ENCODE peak calls at places on chromosomes 4 and X, in five cellular contexts. S is body of pancreas, A is right atrium auricular region, Z is Peyer's patch, V is stomach. Q is an unnamed sample. For H3K9me3 and H3K4me1, the result is how much of the 10 kb centered on the place peaks cover.

GRCh38 chr4:56371426-56372220 is 15.7 kb downstream of the AASDH start:
- DNase-seq in S (no peak), A (no peak), Z (no peak), V (no peak), Q (no peak)

GRCh38 chr4:47118192-47118879 is 87.0 kb downstream of the GABRB1 start:
- DNase-seq in S (no peak), A (no peak), Z (no peak), V (no peak), Q (no peak)

GRCh38 chr4:170674176-170674575 is 584.4 kb upstream of the AADAT start:
- DNase-seq in S (no peak), A (no peak), Z (no peak), V (no peak), Q (no peak)

GRCh38 chr4:10020871-10021676 is at the start of gene SLC2A9:
- DNase-seq in S (no peak), A (peak), Z (no peak), V (no peak), Q (no peak)

GRCh38 chrX:133640161-133641015 is 225.1 kb upstream of the GPC4 start:
- DNase-seq in S (no peak), A (no peak), Z (no peak), V (no peak), Q (no peak)

GRCh38 chr4:120812216-120812615 is 110.3 kb downstream of the PRDM5 start:
- DNase-seq in S (no peak), A (no peak), Z (no peak), V (no peak), Q (no peak)

GRCh38 chrX:49876750-49877149 is 2.5 kb upstream of the USP27X start:
- DNase-seq in S (no peak), A (no peak), Z (no peak), V (no peak), Q (no peak)

GRCh38 chrX:39957816-39958561 is 139.8 kb downstream of the BCOR start:
- DNase-seq in S (no peak), A (no peak), Z (no peak), V (no peak), Q (no peak)

GRCh38 chr4:151347490-151347889 is 22.1 kb upstream of the SH3D19 start:
- DNase-seq in S (no peak), A (no peak), Z (no peak), V (no peak), Q (no peak)

GRCh38 chr4:152708361-152708760 is 28.6 kb upstream of the TMEM154 start:
- DNase-seq in S (no peak), A (no peak), Z (no peak), V (no peak), Q (no peak)

GRCh38 chr4:159248383-159249178 is 145.7 kb downstream of the RAPGEF2 start:
- DNase-seq in S (no peak), A (no peak), Z (no peak), V (no peak), Q (no peak)

GRCh38 chr4:16692021-16692420 is 206.4 kb downstream of the LDB2 start:
- DNase-seq in S (no peak), A (no peak), Z (no peak), V (no peak), Q (no peak)

GRCh38 chr4:187393546-187394344 is 601.8 kb upstream of the ZFP42 start:
- DNase-seq in S (no peak), A (no peak), Z (no peak), V (no peak), Q (no peak)

GRCh38 chrX:30570505-30570904 is 7.1 kb downstream of the TASL start:
- DNase-seq in S (no peak), A (no peak), Z (no peak), V (no peak), Q (no peak)

GRCh38 chr4:70544279-70544870 is 26.0 kb downstream of the AMTN start:
- DNase-seq in S (no peak), A (no peak), Z (no peak), V (no peak), Q (no peak)

GRCh38 chr4:159382875-159383568 is 280.1 kb downstream of the RAPGEF2 start:
- DNase-seq in S (no peak), A (no peak), Z (no peak), V (no peak), Q (peak)

GRCh38 chr4:44025376-44026020 is 423.1 kb downstream of the KCTD8 start:
- DNase-seq in S (no peak), A (no peak), Z (no peak), V (no peak), Q (no peak)

GRCh38 chr4:18669390-18669789 is 647.8 kb upstream of the LCORL start:
- DNase-seq in S (no peak), A (no peak), Z (no peak), V (no peak), Q (no peak)

GRCh38 chr4:115596265-115597001 is 483.0 kb upstream of the NDST4 start:
- DNase-seq in S (no peak), A (no peak), Z (no peak), V (no peak), Q (no peak)

GRCh38 chrX:141469469-141469868 is 115.1 kb downstream of the SPANXA1 start:
- DNase-seq in S (no peak), A (no peak), Z (no peak), V (no peak), Q (no peak)

GRCh38 chr4:39353478-39354177 is 12.5 kb downstream of the RFC1 start:
- DNase-seq in S (no peak), A (no peak), Z (no peak), V (no peak), Q (no peak)

DNA sequence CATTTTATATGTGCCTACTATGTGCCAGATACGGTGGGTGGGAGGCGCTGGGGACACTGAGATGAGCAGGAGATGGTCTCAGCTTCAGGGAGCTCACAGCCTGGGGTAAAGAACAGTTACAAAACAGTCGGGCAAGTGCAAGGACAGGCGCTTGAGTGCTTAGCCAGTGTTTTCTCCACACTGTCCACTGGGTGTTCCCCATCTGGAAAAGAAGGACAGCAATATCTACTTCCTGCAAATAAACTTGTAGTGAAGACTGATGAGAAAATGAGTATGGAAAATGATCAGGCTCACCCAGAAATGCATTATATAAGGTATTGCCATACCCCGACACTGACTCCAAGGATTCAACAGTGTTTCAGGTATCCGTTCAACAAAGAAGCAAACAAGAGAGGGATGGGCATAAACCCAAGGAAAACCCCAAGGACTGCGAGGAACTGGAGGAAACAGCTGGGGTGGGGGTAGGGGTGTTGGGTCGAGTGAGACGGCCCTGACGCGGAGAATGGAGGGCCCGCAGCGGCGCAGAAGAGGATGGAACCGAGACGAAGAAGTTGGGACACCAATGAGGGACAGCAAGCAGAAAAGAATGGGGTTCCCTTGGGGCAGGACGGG is 805 bp downstream of the TMEM185A start:
- DNase-seq in S (no peak), A (no peak), Z (no peak), V (no peak), Q (no peak)
- TF ChIP-seq CTCF in S (no peak), A (no peak), Z (no peak), V (no peak), Q (peak)

DNA sequence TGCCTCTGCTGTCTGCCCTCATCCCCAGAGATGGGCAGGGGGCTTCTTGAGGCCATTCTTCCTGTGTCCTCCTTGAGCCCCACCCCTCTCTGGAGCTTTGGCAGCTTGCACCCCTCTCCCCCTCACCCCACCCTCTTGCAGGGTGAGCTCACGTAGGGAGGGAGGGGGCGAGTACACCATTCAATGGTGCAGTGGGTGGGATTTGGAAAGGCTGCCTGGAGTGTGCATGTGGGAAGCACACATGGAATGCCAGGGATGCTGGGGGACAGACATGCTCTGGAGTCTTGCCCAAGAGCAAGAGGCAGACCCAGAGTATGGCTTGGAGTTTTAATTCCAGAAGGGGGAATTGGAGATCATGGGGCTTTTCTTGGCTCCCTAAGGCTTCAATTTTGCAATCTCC is 5.6 kb downstream of the PAK3 start:
- DNase-seq in S (no peak), A (no peak), Z (no peak), V (no peak), Q (no peak)
- H3K9me3 ChIP-seq in S (under half), A (under half), Z (under half), V (under half), Q (under half)

GRCh38 chr4:1212546-1213335 is 36.2 kb downstream of the CTBP1 start:
- DNase-seq in S (no peak), A (no peak), Z (no peak), V (no peak), Q (no peak)
- H3K4me1 ChIP-seq in S (half or more), A (under half), Z (under half), V (half or more), Q (half or more)

GRCh38 chrX:135194684-135195083 is 23.5 kb upstream of the CT55 start:
- DNase-seq in S (no peak), A (no peak), Z (no peak), V (no peak), Q (no peak)
- TF ChIP-seq CTCF in S (no peak), A (no peak), Z (no peak), V (no peak), Q (no peak)

DNA sequence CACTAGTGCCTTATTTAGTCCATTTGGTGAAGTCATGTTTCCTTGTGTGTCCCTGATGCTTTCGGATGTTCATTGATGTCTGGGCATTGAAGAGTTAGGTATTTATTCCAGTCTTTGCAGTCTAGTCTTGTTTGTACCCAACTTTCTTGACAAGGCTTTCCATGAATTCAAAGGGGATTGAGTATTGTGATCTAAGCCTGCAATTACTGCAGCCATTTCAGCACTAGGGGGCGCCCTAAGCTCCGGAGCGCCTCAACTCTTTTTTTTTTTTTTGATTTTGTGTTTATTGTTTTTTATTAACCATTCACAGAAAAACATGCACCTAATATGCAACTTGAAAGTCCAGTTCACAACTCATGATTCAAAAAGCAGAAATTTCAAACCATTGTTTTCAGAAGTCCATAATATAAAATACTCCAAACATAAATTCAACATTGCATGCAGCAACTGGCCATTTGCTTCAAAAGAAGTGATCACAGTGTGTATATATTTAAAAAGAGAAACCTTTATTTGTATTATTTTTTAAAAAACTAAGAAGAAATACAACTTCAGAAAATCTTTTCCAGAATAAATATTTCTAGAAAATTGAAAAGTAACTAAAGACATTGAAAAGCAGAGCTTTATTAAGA is 59.2 kb downstream of the PTPN13 start:
- DNase-seq in S (no peak), A (no peak), Z (no peak), V (no peak), Q (no peak)
- H3K9me3 ChIP-seq in S (under half), A (under half), Z (under half), V (half or more), Q (under half)

GRCh38 chr4:7804759-7805385 is 134.8 kb downstream of the AFAP1 start:
- DNase-seq in S (no peak), A (peak), Z (no peak), V (no peak), Q (no peak)
- H3K4me1 ChIP-seq in S (under half), A (under half), Z (under half), V (under half), Q (half or more)

DNA sequence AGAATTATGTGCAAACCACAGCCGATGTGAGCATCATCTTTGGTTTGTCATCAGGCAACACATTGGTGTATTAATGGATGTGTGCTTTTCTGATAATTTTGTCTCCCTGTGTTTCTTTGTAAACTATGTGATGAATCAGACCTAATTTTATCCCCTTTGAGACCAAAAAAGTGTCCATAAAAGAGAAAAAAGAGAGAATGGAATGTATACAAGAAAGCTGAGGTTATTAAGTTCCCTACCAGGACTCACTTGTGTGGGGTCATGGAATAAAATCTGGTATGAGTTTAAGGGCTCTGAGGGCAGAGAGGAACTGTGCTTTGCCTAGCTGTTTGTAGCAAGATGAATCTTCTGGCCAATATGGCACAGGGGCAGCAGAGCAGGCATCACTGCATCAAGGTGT is 239.5 kb upstream of the HAND2 start:
- DNase-seq in S (no peak), A (no peak), Z (no peak), V (no peak), Q (no peak)
- TF ChIP-seq CTCF in S (no peak), A (no peak), Z (no peak), V (no peak), Q (no peak)